ENCODE peak calls at places on chromosomes 16 and 17, in ten cellular contexts. X is NCI-H2081; O is activated naive CD4-positive, alpha-beta T cell; C is PC-3; Z is cardiac fibroblast; N is AG20443; Q is WTC11; K is body of pancreas; P is testis; Y is NCI-H460. B is an unnamed sample.

GRCh38 chr17:57080708-57081107 is 4.3 kb upstream of the AKAP1 start:
- DNase-seq in P (no peak), C (peak; percentile 53), Q (no peak), O (no peak), Z (peak; percentile 17), X (no peak), N (no peak), K (no peak), Y (no peak), B (no peak)

GRCh38 chr17:49557204-49558024 is 18.3 kb upstream of the NXPH3 start:
- DNase-seq in X (peak; percentile 78), C (peak; percentile 80), Y (peak; percentile 54), Z (peak; percentile 67), Q (peak; percentile 70), K (no peak), N (peak; percentile 52), O (no peak), P (peak; percentile 49), B (no peak)

GRCh38 chr17:81075307-81075706 is 40.4 kb downstream of the BAIAP2 start:
- DNase-seq in N (no peak), Y (no peak), Q (no peak), C (no peak), Z (no peak), P (no peak), X (no peak), K (no peak), O (no peak), B (no peak)

GRCh38 chr17:11300201-11300600 is 59.2 kb downstream of the SHISA6 start:
- DNase-seq in C (no peak), O (no peak), N (no peak), Q (no peak), P (no peak), X (no peak), K (no peak), Y (no peak), Z (no peak), B (no peak)

GRCh38 chr17:81210466-81210865 is 12.3 kb downstream of the CEP131 start:
- DNase-seq in O (no peak), Z (no peak), Q (no peak), C (no peak), P (no peak), N (no peak), K (no peak), X (no peak), Y (no peak), B (no peak)

GRCh38 chr17:57644311-57644710 is 100.8 kb downstream of the CCDC182 start:
- DNase-seq in Y (no peak), O (no peak), P (no peak), C (no peak), K (no peak), Q (no peak), N (no peak), Z (no peak), X (no peak), B (no peak)

GRCh38 chr16:4315185-4316102 is at the start of gene GLIS2:
- DNase-seq in K (peak; percentile 80), Z (peak; percentile 66), Q (peak; percentile 82), C (peak; percentile 57), N (peak; percentile 94), O (no peak), Y (peak; percentile 70), X (peak; percentile 35), P (peak; percentile 52), B (peak; percentile 83)

GRCh38 chr17:64109400-64109799 is 20.5 kb downstream of the ERN1 start:
- DNase-seq in O (no peak), Q (no peak), C (no peak), Z (no peak), X (no peak), P (no peak), N (no peak), Y (no peak), K (no peak), B (no peak)

GRCh38 chr17:44049294-44050080 is 17.0 kb downstream of the LSM12 start:
- DNase-seq in K (no peak), Z (no peak), C (no peak), Y (no peak), N (no peak), P (no peak), O (no peak), X (no peak), Q (no peak), B (no peak)

B was measured in ovary.